ENCODE peak calls at places on chromosomes 3 and 15, in six cellular contexts. S is ovary, W is neural crest cell, Q is omental fat pad, V is mesothelial cell of epicardium, B is mucosa of descending colon. T is an unnamed sample.

GRCh38 chr3:30277494-30277893 is 328.9 kb upstream of the TGFBR2 start:
- DNase-seq in Q (no peak), V (no peak), S (no peak), W (no peak), B (no peak), T (no peak)

GRCh38 chr3:10023587-10024310 is 2.5 kb upstream of the FANCD2 start:
- DNase-seq in V (no peak), Q (no peak), B (no peak), S (no peak), W (no peak), T (no peak)

GRCh38 chr15:67834593-67835348 is 5.1 kb downstream of the RNU6-1 start:
- DNase-seq in S (no peak), V (no peak), W (no peak), Q (no peak), B (no peak), T (no peak)

GRCh38 chr3:79018671-79019136 is 749.1 kb downstream of the ROBO1 start:
- DNase-seq in S (peak), W (peak), V (peak), Q (no peak), B (peak), T (no peak)

GRCh38 chr15:81146006-81146405 is 11.9 kb downstream of the CFAP161 start:
- DNase-seq in W (no peak), Q (no peak), B (no peak), S (no peak), V (no peak), T (no peak)

GRCh38 chr15:42730536-42730935 is 6.4 kb downstream of the CDAN1 start:
- DNase-seq in S (no peak), W (no peak), B (no peak), V (no peak), Q (no peak), T (no peak)

GRCh38 chr15:79740581-79740980 is 156.2 kb downstream of the MTHFS start:
- DNase-seq in Q (no peak), W (no peak), B (no peak), V (no peak), S (no peak), T (no peak)

GRCh38 chr15:92097473-92098178 is 244.1 kb downstream of the SLCO3A1 start:
- DNase-seq in B (peak), S (no peak), W (peak), V (peak), Q (no peak), T (peak)

GRCh38 chr3:17808994-17809393 is 66.6 kb upstream of the TBC1D5 start:
- DNase-seq in B (no peak), V (no peak), W (no peak), S (no peak), Q (no peak), T (no peak)

GRCh38 chr3:42608586-42608985 is 8.1 kb downstream of the NKTR start:
- DNase-seq in Q (no peak), V (no peak), S (no peak), W (no peak), B (peak), T (no peak)

GRCh38 chr3:148642616-148643015 is 55.1 kb upstream of the AGTR1 start:
- DNase-seq in W (no peak), B (no peak), S (no peak), V (no peak), Q (no peak), T (no peak)

GRCh38 chr15:71440479-71441071 is 325.3 kb downstream of the THSD4 start:
- DNase-seq in V (no peak), Q (no peak), B (peak), W (no peak), S (no peak), T (no peak)

GRCh38 chr3:141959921-141960554 is 83.6 kb downstream of the ATP1B3 start:
- DNase-seq in S (peak), V (no peak), B (no peak), W (no peak), Q (no peak), T (no peak)

GRCh38 chr3:50604110-50604621 is 7.4 kb downstream of the CISH start:
- DNase-seq in B (no peak), S (no peak), V (no peak), W (no peak), Q (no peak), T (no peak)

GRCh38 chr3:73521936-73522335 is 102.8 kb downstream of the PDZRN3 start:
- DNase-seq in S (no peak), W (no peak), B (peak), Q (no peak), V (no peak), T (no peak)

GRCh38 chr3:59563072-59563605 is 513.3 kb upstream of the CFAP20DC start:
- DNase-seq in S (no peak), V (no peak), W (no peak), Q (no peak), B (no peak), T (no peak)

GRCh38 chr15:76398301-76398700 is 61.7 kb downstream of the ISL2 start:
- DNase-seq in S (no peak), Q (no peak), B (no peak), V (no peak), W (no peak), T (no peak)

GRCh38 chr3:45079715-45080114 is 53.6 kb downstream of the CLEC3B start:
- DNase-seq in B (no peak), S (no peak), Q (no peak), W (no peak), V (no peak), T (no peak)

GRCh38 chr3:45080824-45081223 is 54.7 kb downstream of the CLEC3B start:
- DNase-seq in W (no peak), S (no peak), V (no peak), Q (no peak), B (no peak), T (no peak)

GRCh38 chr3:45081506-45081905 is 55.4 kb downstream of the CLEC3B start:
- DNase-seq in B (no peak), S (no peak), V (no peak), W (no peak), Q (no peak), T (no peak)

GRCh38 chr3:45075821-45076625 is 49.9 kb downstream of the CLEC3B start:
- DNase-seq in W (no peak), Q (no peak), V (no peak), S (no peak), B (no peak), T (no peak)

GRCh38 chr3:45078910-45079522 is 52.9 kb downstream of the CLEC3B start:
- DNase-seq in S (no peak), B (peak), V (no peak), W (no peak), Q (no peak), T (no peak)
- TF ChIP-seq CTCF in S (no peak), B (no peak), V (no peak), W (peak), Q (no peak), T (no peak)

GRCh38 chr3:168877899-168878298 is 782.2 kb upstream of the GOLIM4 start:
- DNase-seq in S (no peak), V (no peak), W (no peak), Q (no peak), B (peak), T (no peak)
- TF ChIP-seq CTCF in S (no peak), V (no peak), W (no peak), Q (no peak), B (no peak), T (no peak)

GRCh38 chr15:88661766-88662556 is 23.1 kb downstream of the ISG20 start:
- DNase-seq in W (no peak), V (peak), B (no peak), Q (no peak), S (no peak), T (no peak)

GRCh38 chr15:88663216-88663615 is 24.4 kb downstream of the ISG20 start:
- DNase-seq in S (no peak), V (peak), Q (no peak), B (no peak), W (no peak), T (no peak)

GRCh38 chr15:88661041-88661765 is 22.4 kb downstream of the ISG20 start:
- DNase-seq in S (no peak), V (peak), W (no peak), B (no peak), Q (no peak), T (no peak)

GRCh38 chr15:88658972-88659931 is 20.4 kb downstream of the ISG20 start:
- DNase-seq in B (no peak), S (no peak), Q (no peak), W (no peak), V (peak), T (no peak)

GRCh38 chr15:88664151-88664778 is 25.4 kb downstream of the ISG20 start:
- DNase-seq in Q (no peak), S (no peak), W (no peak), V (peak), B (peak), T (no peak)
- TF ChIP-seq CTCF in Q (no peak), S (no peak), W (no peak), V (no peak), B (no peak), T (no peak)

DNA sequence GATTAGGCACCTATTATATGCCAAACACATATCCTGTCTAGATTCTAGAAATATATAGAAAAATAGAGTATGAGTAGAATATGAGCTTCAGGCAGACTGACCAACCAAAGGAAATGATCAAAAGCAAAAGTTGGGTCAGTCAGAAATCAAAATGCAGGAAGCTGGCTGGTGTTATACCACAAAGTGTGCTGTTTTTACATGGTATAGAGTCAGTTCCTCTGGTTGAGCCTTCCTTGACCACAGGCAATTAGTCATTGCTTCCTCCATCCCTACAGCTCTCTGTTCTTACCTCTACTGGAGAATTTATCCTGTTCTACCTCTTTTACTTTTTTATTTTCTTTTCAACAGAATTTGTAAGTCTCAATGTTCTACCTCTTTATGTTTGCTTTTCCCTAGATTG is 149.8 kb downstream of the TMCO5A start:
- DNase-seq in S (no peak), Q (no peak), B (no peak), V (no peak), W (no peak), T (no peak)
- TF ChIP-seq CTCF in S (no peak), Q (no peak), B (no peak), V (no peak), W (no peak), T (no peak)

T was measured in D721Med.